ENCODE peak calls at places on chromosome 1, in four cellular contexts. One of them, this sample, is unnamed.

GRCh38 chr1:37475380-37476086 is 1.2 kb downstream of the ZC3H12A start:
- DNase-seq in fibroblast of lung: no peak
- DNase-seq in stimulated activated CD8-positive, alpha-beta memory T cell treated with anti-CD3 and anti-CD28 coated beads, Interleukin-4, amount 100 ng/mL, for 4 hours: no peak
- DNase-seq in activated naive CD8-positive, alpha-beta T cell treated with anti-CD3 and anti-CD28 coated beads, Interleukin-2, amount 10 ng/mL, durations not matched to agents 7 days and 5 days: no peak
- DNase-seq in this sample: peak

GRCh38 chr1:24589200-24589599 is 33.3 kb downstream of the NCMAP start:
- DNase-seq in fibroblast of lung: no peak
- DNase-seq in stimulated activated CD8-positive, alpha-beta memory T cell treated with anti-CD3 and anti-CD28 coated beads, Interleukin-4, amount 100 ng/mL, for 4 hours: no peak
- DNase-seq in activated naive CD8-positive, alpha-beta T cell treated with anti-CD3 and anti-CD28 coated beads, Interleukin-2, amount 10 ng/mL, durations not matched to agents 7 days and 5 days: no peak
- DNase-seq in this sample: no peak

GRCh38 chr1:13792429-13792828 is 92.4 kb downstream of the PRDM2 start:
- DNase-seq in fibroblast of lung: no peak
- DNase-seq in stimulated activated CD8-positive, alpha-beta memory T cell treated with anti-CD3 and anti-CD28 coated beads, Interleukin-4, amount 100 ng/mL, for 4 hours: no peak
- DNase-seq in activated naive CD8-positive, alpha-beta T cell treated with anti-CD3 and anti-CD28 coated beads, Interleukin-2, amount 10 ng/mL, durations not matched to agents 7 days and 5 days: no peak
- DNase-seq in this sample: no peak

GRCh38 chr1:9245661-9246060 is 11.1 kb downstream of the H6PD start:
- DNase-seq in fibroblast of lung: no peak
- DNase-seq in stimulated activated CD8-positive, alpha-beta memory T cell treated with anti-CD3 and anti-CD28 coated beads, Interleukin-4, amount 100 ng/mL, for 4 hours: no peak
- DNase-seq in activated naive CD8-positive, alpha-beta T cell treated with anti-CD3 and anti-CD28 coated beads, Interleukin-2, amount 10 ng/mL, durations not matched to agents 7 days and 5 days: no peak
- DNase-seq in this sample: no peak

GRCh38 chr1:18643154-18644012 is 12.7 kb downstream of the PAX7 start:
- DNase-seq in fibroblast of lung: no peak
- DNase-seq in stimulated activated CD8-positive, alpha-beta memory T cell treated with anti-CD3 and anti-CD28 coated beads, Interleukin-4, amount 100 ng/mL, for 4 hours: no peak
- DNase-seq in activated naive CD8-positive, alpha-beta T cell treated with anti-CD3 and anti-CD28 coated beads, Interleukin-2, amount 10 ng/mL, durations not matched to agents 7 days and 5 days: no peak
- DNase-seq in this sample: no peak

GRCh38 chr1:8856689-8857412 is 21.6 kb downstream of the ENO1 start:
- DNase-seq in fibroblast of lung: no peak
- DNase-seq in stimulated activated CD8-positive, alpha-beta memory T cell treated with anti-CD3 and anti-CD28 coated beads, Interleukin-4, amount 100 ng/mL, for 4 hours: no peak
- DNase-seq in activated naive CD8-positive, alpha-beta T cell treated with anti-CD3 and anti-CD28 coated beads, Interleukin-2, amount 10 ng/mL, durations not matched to agents 7 days and 5 days: no peak
- DNase-seq in this sample: no peak

GRCh38 chr1:152932170-152932811 is 14.7 kb upstream of the SPRR5 start:
- DNase-seq in fibroblast of lung: no peak
- DNase-seq in stimulated activated CD8-positive, alpha-beta memory T cell treated with anti-CD3 and anti-CD28 coated beads, Interleukin-4, amount 100 ng/mL, for 4 hours: no peak
- DNase-seq in activated naive CD8-positive, alpha-beta T cell treated with anti-CD3 and anti-CD28 coated beads, Interleukin-2, amount 10 ng/mL, durations not matched to agents 7 days and 5 days: no peak
- DNase-seq in this sample: no peak

GRCh38 chr1:224080082-224080774 is 33.7 kb upstream of the FBXO28 start:
- DNase-seq in fibroblast of lung: peak
- DNase-seq in stimulated activated CD8-positive, alpha-beta memory T cell treated with anti-CD3 and anti-CD28 coated beads, Interleukin-4, amount 100 ng/mL, for 4 hours: no peak
- DNase-seq in activated naive CD8-positive, alpha-beta T cell treated with anti-CD3 and anti-CD28 coated beads, Interleukin-2, amount 10 ng/mL, durations not matched to agents 7 days and 5 days: no peak
- DNase-seq in this sample: no peak

GRCh38 chr1:179826626-179827280 is 50.9 kb downstream of the TOR1AIP2 start:
- DNase-seq in fibroblast of lung: no peak
- DNase-seq in stimulated activated CD8-positive, alpha-beta memory T cell treated with anti-CD3 and anti-CD28 coated beads, Interleukin-4, amount 100 ng/mL, for 4 hours: no peak
- DNase-seq in activated naive CD8-positive, alpha-beta T cell treated with anti-CD3 and anti-CD28 coated beads, Interleukin-2, amount 10 ng/mL, durations not matched to agents 7 days and 5 days: no peak
- DNase-seq in this sample: no peak

GRCh38 chr1:2132222-2133038 is 62.1 kb downstream of the FAAP20 start:
- DNase-seq in fibroblast of lung: peak
- DNase-seq in stimulated activated CD8-positive, alpha-beta memory T cell treated with anti-CD3 and anti-CD28 coated beads, Interleukin-4, amount 100 ng/mL, for 4 hours: no peak
- DNase-seq in activated naive CD8-positive, alpha-beta T cell treated with anti-CD3 and anti-CD28 coated beads, Interleukin-2, amount 10 ng/mL, durations not matched to agents 7 days and 5 days: no peak
- DNase-seq in this sample: peak

GRCh38 chr1:225461533-225462428 is 33.9 kb upstream of the LBR start:
- DNase-seq in fibroblast of lung: no peak
- DNase-seq in stimulated activated CD8-positive, alpha-beta memory T cell treated with anti-CD3 and anti-CD28 coated beads, Interleukin-4, amount 100 ng/mL, for 4 hours: no peak
- DNase-seq in activated naive CD8-positive, alpha-beta T cell treated with anti-CD3 and anti-CD28 coated beads, Interleukin-2, amount 10 ng/mL, durations not matched to agents 7 days and 5 days: peak
- DNase-seq in this sample: no peak